ENCODE peak calls at places on chromosomes 16 and 17, in four cellular contexts. One of them, this sample, is unnamed.

GRCh38 chr16:74477226-74477625 is 55.9 kb upstream of the CLEC18B start:
- DNase-seq in WTC11: no peak
- DNase-seq in cardiac septum: no peak
- DNase-seq in dermis microvascular lymphatic vessel endothelial cell: no peak
- DNase-seq in this sample: no peak

GRCh38 chr17:6072157-6072556 is 2.0 kb downstream of the WSCD1 start:
- DNase-seq in WTC11: no peak
- DNase-seq in cardiac septum: no peak
- DNase-seq in dermis microvascular lymphatic vessel endothelial cell: no peak
- DNase-seq in this sample: no peak

GRCh38 chr17:56744721-56745120 is 89.0 kb downstream of the C17orf67 start:
- DNase-seq in WTC11: no peak
- DNase-seq in cardiac septum: no peak
- DNase-seq in dermis microvascular lymphatic vessel endothelial cell: no peak
- DNase-seq in this sample: no peak

GRCh38 chr17:46192484-46193245 is 564 bp downstream of the KANSL1 start:
- DNase-seq in WTC11: peak
- DNase-seq in cardiac septum: no peak
- DNase-seq in dermis microvascular lymphatic vessel endothelial cell: no peak
- DNase-seq in this sample: peak

GRCh38 chr16:86505899-86506864 is 4.1 kb upstream of the FOXF1 start:
- DNase-seq in WTC11: no peak
- DNase-seq in cardiac septum: no peak
- DNase-seq in dermis microvascular lymphatic vessel endothelial cell: no peak
- DNase-seq in this sample: no peak

GRCh38 chr17:40791808-40792436 is 7.8 kb downstream of the KRT28 start:
- DNase-seq in WTC11: no peak
- DNase-seq in cardiac septum: no peak
- DNase-seq in dermis microvascular lymphatic vessel endothelial cell: peak
- DNase-seq in this sample: peak

GRCh38 chr16:66263973-66264310 is 102.5 kb upstream of the CDH5 start:
- DNase-seq in WTC11: no peak
- DNase-seq in cardiac septum: no peak
- DNase-seq in dermis microvascular lymphatic vessel endothelial cell: no peak
- DNase-seq in this sample: no peak

GRCh38 chr17:82697808-82698064 is 762 bp downstream of the RAB40B start:
- DNase-seq in WTC11: no peak
- DNase-seq in cardiac septum: no peak
- DNase-seq in dermis microvascular lymphatic vessel endothelial cell: no peak
- DNase-seq in this sample: no peak

GRCh38 chr17:44314869-44315661 is 6.7 kb downstream of the RUNDC3A start:
- DNase-seq in WTC11: peak
- DNase-seq in cardiac septum: no peak
- DNase-seq in dermis microvascular lymphatic vessel endothelial cell: no peak
- DNase-seq in this sample: no peak

GRCh38 chr17:42018339-42018738 is 1.1 kb upstream of the DNAJC7 start:
- DNase-seq in WTC11: no peak
- DNase-seq in cardiac septum: no peak
- DNase-seq in dermis microvascular lymphatic vessel endothelial cell: no peak
- DNase-seq in this sample: no peak

GRCh38 chr17:79984877-79985276 is 50.8 kb downstream of the TBC1D16 start:
- DNase-seq in WTC11: no peak
- DNase-seq in cardiac septum: peak
- DNase-seq in dermis microvascular lymphatic vessel endothelial cell: no peak
- DNase-seq in this sample: no peak

GRCh38 chr16:47866431-47866830 is 289.4 kb downstream of the ABCC12 start:
- DNase-seq in WTC11: no peak
- DNase-seq in cardiac septum: no peak
- DNase-seq in dermis microvascular lymphatic vessel endothelial cell: no peak
- DNase-seq in this sample: no peak

GRCh38 chr16:27505297-27506236 is 44.1 kb downstream of the GTF3C1 start:
- DNase-seq in WTC11: no peak
- DNase-seq in cardiac septum: no peak
- DNase-seq in dermis microvascular lymphatic vessel endothelial cell: no peak
- DNase-seq in this sample: no peak

GRCh38 chr17:58487589-58488427 is at the start of gene HSF5:
- DNase-seq in WTC11: peak
- DNase-seq in cardiac septum: no peak
- DNase-seq in dermis microvascular lymphatic vessel endothelial cell: no peak
- DNase-seq in this sample: no peak

GRCh38 chr16:81650982-81651562 is 128.0 kb upstream of the PLCG2 start:
- DNase-seq in WTC11: peak
- DNase-seq in cardiac septum: peak
- DNase-seq in dermis microvascular lymphatic vessel endothelial cell: no peak
- DNase-seq in this sample: peak

GRCh38 chr17:78795241-78795640 is 13.2 kb upstream of the CYTH1 start:
- DNase-seq in WTC11: no peak
- DNase-seq in cardiac septum: no peak
- DNase-seq in dermis microvascular lymphatic vessel endothelial cell: no peak
- DNase-seq in this sample: no peak

GRCh38 chr17:27846042-27846655 is 45.8 kb upstream of the NOS2 start:
- DNase-seq in WTC11: no peak
- DNase-seq in cardiac septum: no peak
- DNase-seq in dermis microvascular lymphatic vessel endothelial cell: no peak
- DNase-seq in this sample: no peak

GRCh38 chr16:49497466-49497865 is 123.9 kb downstream of the C16orf78 start:
- DNase-seq in WTC11: no peak
- DNase-seq in cardiac septum: peak
- DNase-seq in dermis microvascular lymphatic vessel endothelial cell: no peak
- DNase-seq in this sample: no peak

GRCh38 chr17:80957461-80957941 is 34.1 kb upstream of the CHMP6 start:
- DNase-seq in WTC11: peak
- DNase-seq in cardiac septum: no peak
- DNase-seq in dermis microvascular lymphatic vessel endothelial cell: no peak
- DNase-seq in this sample: no peak

GRCh38 chr16:70770968-70771552 is 29.9 kb downstream of the VAC14 start:
- DNase-seq in WTC11: peak
- DNase-seq in cardiac septum: no peak
- DNase-seq in dermis microvascular lymphatic vessel endothelial cell: no peak
- DNase-seq in this sample: no peak

GRCh38 chr17:49397586-49397985 is 17.1 kb downstream of the PHB1 start:
- DNase-seq in WTC11: no peak
- DNase-seq in cardiac septum: peak
- DNase-seq in dermis microvascular lymphatic vessel endothelial cell: no peak
- DNase-seq in this sample: no peak

GRCh38 chr17:69764137-69764536 is 310.9 kb upstream of the KCNJ16 start:
- DNase-seq in WTC11: no peak
- DNase-seq in cardiac septum: no peak
- DNase-seq in dermis microvascular lymphatic vessel endothelial cell: no peak
- DNase-seq in this sample: no peak

GRCh38 chr17:61455754-61456681 is 3.8 kb downstream of the TBX4 start:
- DNase-seq in WTC11: no peak
- DNase-seq in cardiac septum: no peak
- DNase-seq in dermis microvascular lymphatic vessel endothelial cell: no peak
- DNase-seq in this sample: no peak

GRCh38 chr17:38606646-38607611 is 1.2 kb upstream of the SRCIN1 start:
- DNase-seq in WTC11: no peak
- DNase-seq in cardiac septum: peak
- DNase-seq in dermis microvascular lymphatic vessel endothelial cell: no peak
- DNase-seq in this sample: no peak

GRCh38 chr16:59597269-59597668 is 863.2 kb upstream of the GOT2 start:
- DNase-seq in WTC11: no peak
- DNase-seq in cardiac septum: no peak
- DNase-seq in dermis microvascular lymphatic vessel endothelial cell: no peak
- DNase-seq in this sample: no peak

GRCh38 chr17:53655591-53655990 is 167.1 kb upstream of the KIF2B start:
- DNase-seq in WTC11: no peak
- DNase-seq in cardiac septum: no peak
- DNase-seq in dermis microvascular lymphatic vessel endothelial cell: no peak
- DNase-seq in this sample: no peak